ENCODE peak calls at places on chromosome 18, in ten cellular contexts. H is lower lobe of right lung, T is fibroblast of lung, A is left ventricle myocardium inferior, D is fibroblast of pulmonary artery, C is heart right ventricle, Z is adrenal gland, K is heart left ventricle, Y is PC-9, B is pancreas. R is an unnamed sample.

GRCh38 chr18:10946058-10946457 is 203.3 kb downstream of the PIEZO2 start:
- DNase-seq in H (no peak), T (no peak), A (no peak), D (no peak), C (no peak), Z (no peak), K (no peak), Y (no peak), B (no peak), R (no peak)

GRCh38 chr18:51196116-51196810 is 1.2 kb downstream of the MEX3C start:
- DNase-seq in H (peak), T (peak), A (peak), D (peak), C (peak), Z (peak), K (peak), Y (no peak), B (peak), R (no peak)

GRCh38 chr18:40133253-40133652 is 1821.8 kb upstream of the PIK3C3 start:
- DNase-seq in H (no peak), T (no peak), A (no peak), D (no peak), C (no peak), Z (no peak), K (no peak), Y (no peak), B (no peak), R (no peak)

GRCh38 chr18:67308819-67309218 is 207.7 kb downstream of the DSEL start:
- DNase-seq in H (no peak), T (no peak), A (no peak), D (no peak), C (no peak), Z (no peak), K (no peak), Y (no peak), B (no peak), R (no peak)

GRCh38 chr18:58049000-58049688 is 5.1 kb downstream of the NEDD4L start:
- DNase-seq in H (no peak), T (no peak), A (no peak), D (no peak), C (no peak), Z (no peak), K (no peak), Y (no peak), B (no peak), R (no peak)

GRCh38 chr18:54388203-54389142 is 30.8 kb downstream of the C18orf54 start:
- DNase-seq in H (no peak), T (peak), A (no peak), D (peak), C (no peak), Z (peak), K (no peak), Y (peak), B (no peak), R (no peak)

GRCh38 chr18:45728341-45729010 is 4.5 kb downstream of the SLC14A1 start:
- DNase-seq in H (no peak), T (no peak), A (no peak), D (peak), C (no peak), Z (no peak), K (no peak), Y (no peak), B (no peak), R (no peak)

GRCh38 chr18:13425357-13426095 is 207.0 kb downstream of the LDLRAD4 start:
- DNase-seq in H (no peak), T (no peak), A (no peak), D (no peak), C (no peak), Z (no peak), K (no peak), Y (no peak), B (no peak), R (no peak)

GRCh38 chr18:75429975-75430374 is 2.5 kb upstream of the SMIM21 start:
- DNase-seq in H (no peak), T (no peak), A (no peak), D (peak), C (no peak), Z (no peak), K (no peak), Y (no peak), B (no peak), R (no peak)

GRCh38 chr18:3458952-3459853 is 9.2 kb downstream of the TGIF1 start:
- DNase-seq in H (no peak), T (peak), A (no peak), D (peak), C (no peak), Z (no peak), K (no peak), Y (no peak), B (no peak), R (no peak)

GRCh38 chr18:79796016-79796415 is 1.7 kb upstream of the KCNG2 start:
- DNase-seq in H (no peak), T (no peak), A (no peak), D (peak), C (no peak), Z (no peak), K (no peak), Y (no peak), B (peak), R (no peak)

GRCh38 chr18:51150430-51150746 is 47.1 kb downstream of the MEX3C start:
- DNase-seq in H (no peak), T (no peak), A (no peak), D (no peak), C (no peak), Z (no peak), K (no peak), Y (no peak), B (no peak), R (no peak)

GRCh38 chr18:46718501-46719341 is 38.1 kb downstream of the ST8SIA5 start:
- DNase-seq in H (no peak), T (peak), A (no peak), D (peak), C (no peak), Z (no peak), K (no peak), Y (no peak), B (peak), R (no peak)

GRCh38 chr18:43396266-43396665 is 119.0 kb upstream of the SYT4 start:
- DNase-seq in H (no peak), T (peak), A (no peak), D (peak), C (no peak), Z (no peak), K (no peak), Y (no peak), B (no peak), R (peak)
- TF ChIP-seq CTCF in H (no peak), T (peak), A (peak), D (peak), C (peak), Z (peak), K (peak), Y (peak), B (no peak), R (peak)

DNA sequence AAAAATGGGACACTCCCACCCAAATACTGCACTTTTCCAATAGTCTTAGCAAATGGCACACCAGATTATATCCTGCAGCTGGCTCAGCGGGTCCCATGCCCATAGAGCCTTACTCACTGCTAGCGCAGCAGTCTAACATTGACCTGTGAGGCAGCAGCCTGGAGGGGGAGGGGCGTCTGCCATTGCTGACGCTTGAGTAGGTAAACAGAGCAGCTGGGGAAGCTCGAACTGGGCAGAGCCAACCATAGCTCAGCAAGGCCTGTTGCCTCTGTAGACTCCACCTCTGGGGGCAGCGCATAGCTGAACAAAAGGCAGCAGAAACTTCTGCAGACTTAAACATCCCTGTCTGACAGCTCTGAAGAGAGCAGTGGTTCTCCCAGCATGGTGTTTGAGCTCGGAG is 110.4 kb downstream of the CTIF start:
- DNase-seq in H (no peak), T (no peak), A (no peak), D (no peak), C (no peak), Z (peak), K (no peak), Y (no peak), B (no peak), R (no peak)
- TF ChIP-seq CTCF in H (no peak), T (no peak), A (no peak), D (no peak), C (no peak), Z (no peak), K (no peak), Y (no peak), B (no peak), R (no peak)

DNA sequence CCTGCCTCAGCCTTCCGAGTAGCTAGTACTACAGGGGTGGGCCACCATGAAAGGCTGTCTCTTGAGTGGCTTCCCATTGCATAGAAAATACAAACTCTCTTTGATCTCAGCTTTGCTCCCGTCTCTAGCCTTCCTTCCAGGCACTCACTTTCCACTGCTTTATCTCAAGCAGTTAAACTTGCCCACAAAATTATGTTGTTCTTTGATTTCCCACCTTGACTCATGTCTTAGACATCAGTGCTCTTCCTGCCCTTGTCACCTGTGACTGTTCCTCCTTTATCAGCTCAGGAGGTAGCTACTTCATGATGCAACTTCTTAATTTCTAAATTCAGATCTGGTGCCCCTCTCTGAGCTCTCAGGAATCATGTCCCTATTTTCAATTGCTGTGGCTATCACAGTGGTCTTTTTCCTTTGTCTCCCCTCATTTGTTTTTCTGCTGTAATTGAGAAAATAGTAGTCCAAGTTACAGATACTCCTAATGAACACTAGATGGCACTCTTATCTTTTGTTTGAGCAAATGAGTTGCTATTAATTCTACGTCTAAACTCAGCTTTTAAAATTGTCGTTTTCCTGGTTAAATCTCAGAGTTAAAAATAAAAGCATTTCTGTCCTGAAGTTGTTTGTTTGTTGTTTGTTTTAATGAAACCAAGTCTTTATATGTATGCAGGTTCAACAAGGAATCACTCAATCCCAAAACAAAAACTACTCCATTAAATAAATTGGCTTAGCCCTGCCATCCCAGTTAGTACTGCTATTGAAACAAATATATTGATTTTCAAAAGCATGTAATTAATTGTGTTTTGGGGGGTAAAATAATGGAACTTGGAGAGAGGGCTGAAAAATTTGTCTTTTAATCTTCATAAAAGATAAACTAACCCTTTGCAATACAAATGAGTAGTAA is 46.9 kb upstream of the GREB1L start:
- DNase-seq in H (no peak), T (peak), A (no peak), D (peak), C (no peak), Z (no peak), K (no peak), Y (peak), B (no peak), R (no peak)
- TF ChIP-seq CTCF in H (peak), T (peak), A (peak), D (peak), C (peak), Z (peak), K (peak), Y (peak), B (peak), R (peak)

DNA sequence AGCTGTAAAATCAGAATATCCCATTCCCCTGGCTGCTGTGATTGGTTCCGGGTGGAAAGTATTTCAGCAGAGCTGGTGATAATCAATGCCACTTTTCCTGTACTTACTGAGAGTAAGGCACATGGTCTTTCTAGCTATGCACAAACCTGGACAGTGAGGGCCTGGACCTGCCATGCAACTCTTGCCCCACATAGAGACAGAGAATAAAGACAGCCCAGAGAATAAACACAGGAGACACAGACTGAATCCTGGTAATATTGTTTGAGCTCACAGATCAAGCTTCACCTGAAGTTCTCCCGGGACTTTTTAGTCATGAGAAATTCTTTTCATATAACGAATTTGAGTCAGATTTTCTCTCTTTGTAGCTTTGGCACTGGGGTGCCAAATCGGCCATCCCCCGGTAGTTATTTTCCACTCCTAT is 81.9 kb downstream of the ACAA2 start:
- DNase-seq in H (no peak), T (no peak), A (no peak), D (no peak), C (no peak), Z (no peak), K (no peak), Y (peak), B (no peak), R (no peak)
- TF ChIP-seq CTCF in H (no peak), T (no peak), A (no peak), D (no peak), C (no peak), Z (no peak), K (no peak), Y (no peak), B (no peak), R (no peak)

GRCh38 chr18:59055345-59056032 is 84.2 kb upstream of the SEC11C start:
- DNase-seq in H (no peak), T (peak), A (no peak), D (peak), C (no peak), Z (peak), K (no peak), Y (no peak), B (no peak), R (no peak)
- TF ChIP-seq CTCF in H (no peak), T (peak), A (peak), D (peak), C (no peak), Z (no peak), K (no peak), Y (no peak), B (no peak), R (no peak)

GRCh38 chr18:36476433-36476832 is 178.9 kb downstream of the FHOD3 start:
- DNase-seq in H (no peak), T (no peak), A (no peak), D (no peak), C (no peak), Z (no peak), K (no peak), Y (no peak), B (no peak), R (no peak)
- TF ChIP-seq CTCF in H (no peak), T (no peak), A (no peak), D (no peak), C (no peak), Z (no peak), K (no peak), Y (no peak), B (no peak), R (no peak)